ENCODE peak calls at places on chromosomes 11 and 22, in six cellular contexts. One of them, this sample, is unnamed.

GRCh38 chr11:32196137-32196536 is 105.3 kb downstream of the RCN1 start:
- DNase-seq in heart left ventricle: no peak
- DNase-seq in right atrium auricular region: no peak
- DNase-seq in AG09309: no peak
- DNase-seq in LNCaP clone FGC: no peak
- DNase-seq in neuronal stem cell: no peak
- DNase-seq in this sample: no peak

GRCh38 chr11:7638710-7639642 is 34.3 kb downstream of the CYB5R2 start:
- DNase-seq in heart left ventricle: no peak
- DNase-seq in right atrium auricular region: no peak
- DNase-seq in AG09309: no peak
- DNase-seq in LNCaP clone FGC: no peak
- DNase-seq in neuronal stem cell: no peak
- DNase-seq in this sample: no peak

GRCh38 chr11:95886462-95886861 is 37.4 kb downstream of the MTMR2 start:
- DNase-seq in heart left ventricle: no peak
- DNase-seq in right atrium auricular region: no peak
- DNase-seq in AG09309: no peak
- DNase-seq in LNCaP clone FGC: no peak
- DNase-seq in neuronal stem cell: no peak
- DNase-seq in this sample: no peak

GRCh38 chr11:114832532-114833125 is 154.3 kb downstream of the NXPE2 start:
- DNase-seq in heart left ventricle: no peak
- DNase-seq in right atrium auricular region: no peak
- DNase-seq in AG09309: no peak
- DNase-seq in LNCaP clone FGC: peak; percentile 50
- DNase-seq in neuronal stem cell: no peak
- DNase-seq in this sample: no peak

GRCh38 chr11:829116-829945 is 1.6 kb downstream of the CRACR2B start:
- DNase-seq in heart left ventricle: no peak
- DNase-seq in right atrium auricular region: no peak
- DNase-seq in AG09309: no peak
- DNase-seq in LNCaP clone FGC: no peak
- DNase-seq in neuronal stem cell: no peak
- DNase-seq in this sample: peak; percentile 75

GRCh38 chr11:84408946-84409411 is 1122.8 kb upstream of the CCDC90B start:
- DNase-seq in heart left ventricle: no peak
- DNase-seq in right atrium auricular region: no peak
- DNase-seq in AG09309: peak; percentile 32
- DNase-seq in LNCaP clone FGC: no peak
- DNase-seq in neuronal stem cell: peak; percentile 61
- DNase-seq in this sample: no peak

GRCh38 chr22:25757686-25758085 is 15.7 kb downstream of the MYO18B start:
- DNase-seq in heart left ventricle: no peak
- DNase-seq in right atrium auricular region: no peak
- DNase-seq in AG09309: no peak
- DNase-seq in LNCaP clone FGC: no peak
- DNase-seq in neuronal stem cell: no peak
- DNase-seq in this sample: no peak

GRCh38 chr22:49449377-49449776 is 378.3 kb downstream of the BRD1 start:
- DNase-seq in heart left ventricle: no peak
- DNase-seq in right atrium auricular region: no peak
- DNase-seq in AG09309: no peak
- DNase-seq in LNCaP clone FGC: no peak
- DNase-seq in neuronal stem cell: no peak
- DNase-seq in this sample: no peak

GRCh38 chr11:47466701-47467250 is 17.8 kb upstream of the RAPSN start:
- DNase-seq in heart left ventricle: peak; percentile 30
- DNase-seq in right atrium auricular region: no peak
- DNase-seq in AG09309: no peak
- DNase-seq in LNCaP clone FGC: peak; percentile 18
- DNase-seq in neuronal stem cell: no peak
- DNase-seq in this sample: peak; percentile 33

GRCh38 chr22:17199131-17199731 is 20.0 kb downstream of the ADA2 start:
- DNase-seq in heart left ventricle: peak; percentile 50
- DNase-seq in right atrium auricular region: no peak
- DNase-seq in AG09309: no peak
- DNase-seq in LNCaP clone FGC: no peak
- DNase-seq in neuronal stem cell: peak; percentile 64
- DNase-seq in this sample: peak; percentile 67

GRCh38 chr22:37218771-37219411 is 6.6 kb upstream of the SSTR3 start:
- DNase-seq in heart left ventricle: no peak
- DNase-seq in right atrium auricular region: no peak
- DNase-seq in AG09309: no peak
- DNase-seq in LNCaP clone FGC: no peak
- DNase-seq in neuronal stem cell: no peak
- DNase-seq in this sample: no peak

GRCh38 chr11:34203377-34203801 is 98.0 kb downstream of the NAT10 start:
- DNase-seq in heart left ventricle: no peak
- DNase-seq in right atrium auricular region: no peak
- DNase-seq in AG09309: no peak
- DNase-seq in LNCaP clone FGC: no peak
- DNase-seq in neuronal stem cell: no peak
- DNase-seq in this sample: no peak

GRCh38 chr11:3137486-3138177 is 27.5 kb downstream of the OSBPL5 start:
- DNase-seq in heart left ventricle: no peak
- DNase-seq in right atrium auricular region: no peak
- DNase-seq in AG09309: no peak
- DNase-seq in LNCaP clone FGC: no peak
- DNase-seq in neuronal stem cell: no peak
- DNase-seq in this sample: peak; percentile 63

GRCh38 chr22:23269441-23270211 is 89.3 kb downstream of the BCR start:
- DNase-seq in heart left ventricle: no peak
- DNase-seq in right atrium auricular region: no peak
- DNase-seq in AG09309: no peak
- DNase-seq in LNCaP clone FGC: no peak
- DNase-seq in neuronal stem cell: no peak
- DNase-seq in this sample: no peak

GRCh38 chr22:23896523-23897186 is 2.5 kb downstream of the MIF start:
- DNase-seq in heart left ventricle: no peak
- DNase-seq in right atrium auricular region: no peak
- DNase-seq in AG09309: no peak
- DNase-seq in LNCaP clone FGC: no peak
- DNase-seq in neuronal stem cell: no peak
- DNase-seq in this sample: no peak

GRCh38 chr22:28414017-28414416 is 265.6 kb downstream of the TTC28 start:
- DNase-seq in heart left ventricle: no peak
- DNase-seq in right atrium auricular region: no peak
- DNase-seq in AG09309: no peak
- DNase-seq in LNCaP clone FGC: no peak
- DNase-seq in neuronal stem cell: no peak
- DNase-seq in this sample: no peak

GRCh38 chr11:24556693-24557092 is 59.8 kb downstream of the LUZP2 start:
- DNase-seq in heart left ventricle: no peak
- DNase-seq in right atrium auricular region: no peak
- DNase-seq in AG09309: no peak
- DNase-seq in LNCaP clone FGC: no peak
- DNase-seq in neuronal stem cell: no peak
- DNase-seq in this sample: no peak

GRCh38 chr11:20360650-20361049 is 2.9 kb upstream of the HTATIP2 start:
- DNase-seq in heart left ventricle: no peak
- DNase-seq in right atrium auricular region: no peak
- DNase-seq in AG09309: no peak
- DNase-seq in LNCaP clone FGC: no peak
- DNase-seq in neuronal stem cell: no peak
- DNase-seq in this sample: no peak

GRCh38 chr11:96333076-96333744 is 9.8 kb downstream of the MAML2 start:
- DNase-seq in heart left ventricle: no peak
- DNase-seq in right atrium auricular region: no peak
- DNase-seq in AG09309: peak; percentile 82
- DNase-seq in LNCaP clone FGC: no peak
- DNase-seq in neuronal stem cell: no peak
- DNase-seq in this sample: no peak

GRCh38 chr11:44127130-44127529 is 31.7 kb downstream of the EXT2 start:
- DNase-seq in heart left ventricle: no peak
- DNase-seq in right atrium auricular region: no peak
- DNase-seq in AG09309: no peak
- DNase-seq in LNCaP clone FGC: no peak
- DNase-seq in neuronal stem cell: no peak
- DNase-seq in this sample: no peak

GRCh38 chr11:1705121-1706052 is 8.4 kb downstream of the KRTAP5-6 start:
- DNase-seq in heart left ventricle: no peak
- DNase-seq in right atrium auricular region: no peak
- DNase-seq in AG09309: no peak
- DNase-seq in LNCaP clone FGC: peak; percentile 22
- DNase-seq in neuronal stem cell: no peak
- DNase-seq in this sample: no peak

DNA sequence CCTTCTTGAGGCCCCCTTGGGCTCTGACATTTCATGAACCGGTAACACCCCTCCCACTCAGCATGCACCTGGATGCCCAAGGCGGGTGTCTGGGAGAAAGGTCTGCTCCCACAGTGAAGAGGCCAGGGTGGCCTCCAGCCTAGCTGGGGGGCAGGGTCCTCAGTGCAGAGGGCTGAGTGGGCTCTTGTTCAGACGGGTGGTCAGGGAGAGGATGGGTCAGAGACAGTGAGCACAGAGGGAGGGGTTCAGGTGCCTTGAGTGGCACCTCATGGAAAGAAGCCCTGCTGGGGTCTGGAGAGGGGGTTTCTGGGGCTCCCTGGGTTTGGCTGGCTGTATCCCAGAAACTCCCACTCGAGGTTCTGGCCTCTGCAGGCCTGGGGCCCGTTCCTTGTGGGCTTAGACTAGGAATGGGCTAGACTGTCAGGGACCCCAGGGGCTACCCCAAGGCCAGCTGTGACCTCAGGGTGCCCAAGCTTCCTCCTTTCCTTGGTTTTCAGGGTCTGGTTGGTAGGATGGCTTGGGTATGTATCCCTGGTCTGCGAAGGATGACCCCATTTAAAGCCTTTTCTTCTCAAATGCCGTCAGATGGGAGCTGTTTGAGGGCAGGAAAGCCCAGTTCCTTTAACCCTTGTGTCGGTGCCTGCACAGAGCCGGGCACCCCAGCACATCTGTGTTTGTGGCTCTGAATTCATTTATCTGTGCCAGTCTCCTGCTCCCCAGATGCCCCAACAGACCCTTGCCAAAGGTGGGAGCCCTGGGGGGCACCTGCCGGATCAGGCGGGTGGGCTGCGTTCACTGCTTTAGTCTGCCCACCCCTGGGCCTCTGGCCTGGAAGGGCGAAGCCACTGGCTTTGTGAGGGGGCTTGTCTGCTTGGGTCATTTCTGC is 1.3 kb downstream of the SYNGR1 start:
- DNase-seq in heart left ventricle: no peak
- DNase-seq in right atrium auricular region: no peak
- DNase-seq in AG09309: no peak
- DNase-seq in LNCaP clone FGC: no peak
- DNase-seq in neuronal stem cell: no peak
- DNase-seq in this sample: no peak
- H3K4me3 ChIP-seq in heart left ventricle: peak overlapping the region; percentile 69
- H3K4me3 ChIP-seq in right atrium auricular region: peak overlapping the region; percentile 84
- H3K4me3 ChIP-seq in AG09309: peak overlapping the region; percentile 55
- H3K4me3 ChIP-seq in LNCaP clone FGC: peak overlapping the region; percentile 61
- H3K4me3 ChIP-seq in neuronal stem cell: peak overlapping the region; percentile 92
- H3K4me3 ChIP-seq in this sample: peak overlapping the region; percentile 84

DNA sequence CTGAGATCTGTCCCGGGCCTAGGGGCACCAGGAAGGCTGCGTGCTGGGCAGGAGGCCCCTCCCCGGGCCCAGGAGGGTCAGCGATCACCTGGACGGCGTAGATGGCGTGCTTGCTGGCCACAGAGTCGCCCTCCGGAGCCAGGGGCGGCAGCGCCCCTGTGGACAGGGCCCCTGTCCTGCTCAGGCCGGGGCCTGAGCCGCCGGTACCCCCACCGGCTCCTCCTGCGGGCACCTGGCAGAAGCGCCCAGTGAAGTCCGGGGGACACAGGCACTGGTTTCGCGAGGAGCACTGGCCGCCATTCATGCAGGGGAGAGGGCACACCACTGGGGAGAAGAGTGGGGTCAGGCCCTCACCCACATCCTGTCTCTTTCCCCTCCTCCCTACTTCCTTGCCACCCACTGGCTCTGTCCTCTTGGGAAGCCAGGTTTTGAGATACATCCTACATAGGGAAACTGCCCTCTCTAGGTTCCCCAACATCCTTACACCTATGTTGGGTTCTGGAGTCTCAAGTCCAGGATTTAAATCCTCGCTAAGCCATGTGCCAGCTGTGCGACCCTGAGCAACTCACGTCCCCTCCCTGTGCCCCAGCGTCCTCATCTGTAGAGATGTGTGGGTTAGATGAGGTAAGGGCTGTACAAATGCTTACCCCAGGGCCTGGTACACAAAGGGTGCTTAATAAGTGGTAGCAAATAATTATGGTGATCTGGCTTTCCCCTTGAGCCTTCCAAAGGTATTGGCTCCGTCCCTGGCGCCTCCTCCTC is 3.9 kb downstream of the LTBP3 start:
- DNase-seq in heart left ventricle: no peak
- DNase-seq in right atrium auricular region: no peak
- DNase-seq in AG09309: no peak
- DNase-seq in LNCaP clone FGC: no peak
- DNase-seq in neuronal stem cell: no peak
- DNase-seq in this sample: no peak
- H3K4me3 ChIP-seq in heart left ventricle: no peak overlapping the region
- H3K4me3 ChIP-seq in right atrium auricular region: no peak overlapping the region
- H3K4me3 ChIP-seq in AG09309: no peak overlapping the region
- H3K4me3 ChIP-seq in LNCaP clone FGC: no peak overlapping the region
- H3K4me3 ChIP-seq in neuronal stem cell: no peak overlapping the region
- H3K4me3 ChIP-seq in this sample: no peak overlapping the region

DNA sequence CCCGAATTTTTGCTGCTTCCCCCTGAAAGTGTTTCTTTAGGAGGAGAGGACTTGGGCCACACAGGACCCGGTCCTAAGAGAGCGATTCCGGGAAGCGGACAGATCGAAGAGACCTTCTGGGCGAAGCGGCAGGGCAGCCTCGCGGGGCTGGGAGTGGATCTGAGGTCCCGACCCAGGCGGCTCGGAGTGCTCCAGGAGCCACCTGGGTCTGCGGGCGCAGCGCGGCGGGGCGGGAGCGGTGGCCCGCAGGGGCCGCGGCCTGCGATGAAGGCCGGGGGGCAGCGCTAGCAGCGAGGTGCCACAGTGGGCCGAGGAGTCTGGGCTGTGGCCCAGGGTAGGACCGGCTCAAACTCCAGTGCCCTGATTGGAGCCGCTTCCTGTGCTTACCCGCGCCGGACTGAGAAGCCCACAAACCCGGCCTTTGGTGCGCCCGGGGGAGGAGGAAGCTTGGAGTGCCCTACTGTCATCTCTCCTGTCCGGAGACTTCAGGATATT is 1.8 kb downstream of the PKNOX2 start:
- DNase-seq in heart left ventricle: no peak
- DNase-seq in right atrium auricular region: no peak
- DNase-seq in AG09309: no peak
- DNase-seq in LNCaP clone FGC: no peak
- DNase-seq in neuronal stem cell: peak; percentile 24
- DNase-seq in this sample: peak; percentile 54
- H3K4me3 ChIP-seq in heart left ventricle: peak overlapping the region; percentile 69
- H3K4me3 ChIP-seq in right atrium auricular region: peak overlapping the region; percentile 71
- H3K4me3 ChIP-seq in AG09309: peak overlapping the region; percentile 35
- H3K4me3 ChIP-seq in LNCaP clone FGC: no peak overlapping the region
- H3K4me3 ChIP-seq in neuronal stem cell: peak overlapping the region; percentile 77
- H3K4me3 ChIP-seq in this sample: peak overlapping the region; percentile 84

GRCh38 chr22:45212306-45212709 is 28.4 kb downstream of the KIAA0930 start:
- DNase-seq in heart left ventricle: peak; percentile 67
- DNase-seq in right atrium auricular region: peak; percentile 89
- DNase-seq in AG09309: peak; percentile 74
- DNase-seq in LNCaP clone FGC: no peak
- DNase-seq in neuronal stem cell: no peak
- DNase-seq in this sample: peak; percentile 78
- H3K4me3 ChIP-seq in heart left ventricle: peak overlapping the region; percentile 44
- H3K4me3 ChIP-seq in right atrium auricular region: peak overlapping the region; percentile 48
- H3K4me3 ChIP-seq in AG09309: peak overlapping the region; percentile 49
- H3K4me3 ChIP-seq in LNCaP clone FGC: no peak overlapping the region
- H3K4me3 ChIP-seq in neuronal stem cell: no peak overlapping the region
- H3K4me3 ChIP-seq in this sample: peak overlapping the region; percentile 57

GRCh38 chr22:46026907-46027218 is 49.9 kb upstream of the WNT7B start:
- DNase-seq in heart left ventricle: no peak
- DNase-seq in right atrium auricular region: no peak
- DNase-seq in AG09309: no peak
- DNase-seq in LNCaP clone FGC: no peak
- DNase-seq in neuronal stem cell: no peak
- DNase-seq in this sample: no peak
- H3K4me3 ChIP-seq in heart left ventricle: peak overlapping the region; percentile 61
- H3K4me3 ChIP-seq in right atrium auricular region: peak overlapping the region; percentile 55
- H3K4me3 ChIP-seq in AG09309: no peak overlapping the region
- H3K4me3 ChIP-seq in LNCaP clone FGC: no peak overlapping the region
- H3K4me3 ChIP-seq in neuronal stem cell: no peak overlapping the region
- H3K4me3 ChIP-seq in this sample: peak overlapping the region; percentile 66